ENCODE peak calls at places on chromosomes 6 and 20, in seven cellular contexts. One of them, this sample, is unnamed.
A peak's percentile ranks its signal among the peaks of the same experiment; 100 is the strongest.

GRCh38 chr20:51447097-51447764 is 95.3 kb downstream of the NFATC2 start:
- DNase-seq in fibroblast of lung: peak; percentile 94
- DNase-seq in GM23248: peak; percentile 100
- DNase-seq in hepatocyte: peak; percentile 79
- DNase-seq in HCT116: peak; percentile 86
- DNase-seq in mammary epithelial cell: peak; percentile 88
- DNase-seq in MM.1S: no peak
- DNase-seq in this sample: peak; percentile 36

GRCh38 chr20:40979247-40979646 is 49.4 kb upstream of the TOP1 start:
- DNase-seq in hepatocyte: no peak
- DNase-seq in MM.1S: no peak
- DNase-seq in mammary epithelial cell: no peak
- DNase-seq in fibroblast of lung: no peak
- DNase-seq in GM23248: no peak
- DNase-seq in HCT116: no peak
- DNase-seq in this sample: no peak

GRCh38 chr6:44006123-44006871 is 121.0 kb downstream of the MRPL14 start:
- DNase-seq in fibroblast of lung: no peak
- DNase-seq in hepatocyte: no peak
- DNase-seq in HCT116: no peak
- DNase-seq in MM.1S: no peak
- DNase-seq in GM23248: peak; percentile 42
- DNase-seq in mammary epithelial cell: no peak
- DNase-seq in this sample: no peak

GRCh38 chr6:138957903-138958302 is 30.1 kb downstream of the REPS1 start:
- DNase-seq in fibroblast of lung: no peak
- DNase-seq in GM23248: no peak
- DNase-seq in HCT116: no peak
- DNase-seq in hepatocyte: no peak
- DNase-seq in mammary epithelial cell: no peak
- DNase-seq in MM.1S: no peak
- DNase-seq in this sample: no peak

GRCh38 chr6:134523903-134524302 is 206.0 kb upstream of the SGK1 start:
- DNase-seq in mammary epithelial cell: peak; percentile 90
- DNase-seq in hepatocyte: no peak
- DNase-seq in HCT116: no peak
- DNase-seq in GM23248: no peak
- DNase-seq in fibroblast of lung: no peak
- DNase-seq in MM.1S: no peak
- DNase-seq in this sample: no peak

GRCh38 chr6:112468359-112468758 is 121.2 kb downstream of the RFPL4B start:
- DNase-seq in HCT116: no peak
- DNase-seq in fibroblast of lung: no peak
- DNase-seq in GM23248: peak; percentile 51
- DNase-seq in hepatocyte: peak; percentile 22
- DNase-seq in mammary epithelial cell: peak; percentile 70
- DNase-seq in MM.1S: no peak
- DNase-seq in this sample: no peak

GRCh38 chr20:57449398-57450354 is 58.5 kb downstream of the RBM38 start:
- DNase-seq in fibroblast of lung: no peak
- DNase-seq in mammary epithelial cell: no peak
- DNase-seq in MM.1S: no peak
- DNase-seq in GM23248: no peak
- DNase-seq in HCT116: no peak
- DNase-seq in hepatocyte: no peak
- DNase-seq in this sample: no peak

GRCh38 chr6:22250486-22250885 is 46.4 kb downstream of the PRL start:
- DNase-seq in HCT116: no peak
- DNase-seq in fibroblast of lung: no peak
- DNase-seq in GM23248: no peak
- DNase-seq in MM.1S: no peak
- DNase-seq in hepatocyte: peak; percentile 18
- DNase-seq in mammary epithelial cell: no peak
- DNase-seq in this sample: peak; percentile 89

GRCh38 chr6:158560787-158561246 is 926 bp downstream of the TMEM181 start:
- DNase-seq in mammary epithelial cell: no peak
- DNase-seq in GM23248: peak; percentile 76
- DNase-seq in HCT116: no peak
- DNase-seq in fibroblast of lung: peak; percentile 19
- DNase-seq in hepatocyte: peak; percentile 56
- DNase-seq in MM.1S: no peak
- DNase-seq in this sample: peak; percentile 42

GRCh38 chr20:39605908-39606307 is 643.8 kb downstream of the DHX35 start:
- DNase-seq in HCT116: no peak
- DNase-seq in fibroblast of lung: no peak
- DNase-seq in mammary epithelial cell: peak; percentile 85
- DNase-seq in MM.1S: no peak
- DNase-seq in GM23248: peak; percentile 2
- DNase-seq in hepatocyte: no peak
- DNase-seq in this sample: no peak

GRCh38 chr20:59122377-59122932 is 41.2 kb upstream of the ZNF831 start:
- DNase-seq in HCT116: no peak
- DNase-seq in fibroblast of lung: no peak
- DNase-seq in hepatocyte: no peak
- DNase-seq in MM.1S: no peak
- DNase-seq in mammary epithelial cell: no peak
- DNase-seq in GM23248: no peak
- DNase-seq in this sample: peak; percentile 10

GRCh38 chr6:157097255-157097936 is 225.9 kb downstream of the TMEM242 start:
- DNase-seq in MM.1S: no peak
- DNase-seq in HCT116: no peak
- DNase-seq in mammary epithelial cell: no peak
- DNase-seq in fibroblast of lung: no peak
- DNase-seq in GM23248: no peak
- DNase-seq in hepatocyte: no peak
- DNase-seq in this sample: peak; percentile 68
- H3K27ac ChIP-seq in MM.1S: no peak overlapping the region
- H3K27ac ChIP-seq in HCT116: no peak overlapping the region
- H3K27ac ChIP-seq in mammary epithelial cell: no peak overlapping the region
- H3K27ac ChIP-seq in fibroblast of lung: no peak overlapping the region
- H3K27ac ChIP-seq in GM23248: no peak overlapping the region
- H3K27ac ChIP-seq in hepatocyte: no peak overlapping the region
- H3K27ac ChIP-seq in this sample: peak overlapping the region; percentile 66

DNA sequence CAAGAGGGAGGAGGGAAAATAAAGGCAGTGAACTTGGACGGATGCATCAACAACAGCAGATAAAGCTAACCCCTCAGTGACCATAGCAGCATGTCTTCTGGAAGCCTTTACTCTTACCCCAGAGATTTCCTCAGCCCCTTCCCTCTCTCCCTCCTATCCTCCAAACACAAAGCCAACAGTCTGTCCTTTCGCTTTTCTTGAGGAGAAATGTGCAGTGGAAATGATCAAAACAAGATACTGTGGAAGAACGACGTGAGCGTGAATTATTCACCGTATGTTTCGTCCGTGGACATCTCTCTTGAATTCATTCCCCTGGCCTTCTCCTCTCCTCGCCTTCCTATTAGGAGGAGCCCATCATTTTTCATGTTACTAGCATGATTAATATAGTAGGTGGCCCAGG is 8.5 kb downstream of the NRN1 start:
- DNase-seq in MM.1S: no peak
- DNase-seq in hepatocyte: no peak
- DNase-seq in mammary epithelial cell: no peak
- DNase-seq in GM23248: peak; percentile 58
- DNase-seq in HCT116: no peak
- DNase-seq in fibroblast of lung: no peak
- DNase-seq in this sample: peak; percentile 12
- TF ChIP-seq EZH2 in MM.1S: no peak
- TF ChIP-seq EZH2 in hepatocyte: no peak
- TF ChIP-seq EZH2 in mammary epithelial cell: peak; percentile 44
- TF ChIP-seq EZH2 in GM23248: no peak
- TF ChIP-seq EZH2 in HCT116: no peak
- TF ChIP-seq EZH2 in fibroblast of lung: no peak
- TF ChIP-seq EZH2 in this sample: no peak

GRCh38 chr6:137862419-137863125 is 4.5 kb upstream of the TNFAIP3 start:
- DNase-seq in mammary epithelial cell: no peak
- DNase-seq in GM23248: no peak
- DNase-seq in hepatocyte: no peak
- DNase-seq in fibroblast of lung: no peak
- DNase-seq in HCT116: no peak
- DNase-seq in MM.1S: no peak
- DNase-seq in this sample: no peak

GRCh38 chr6:137864812-137865508 is 2.1 kb upstream of the TNFAIP3 start:
- DNase-seq in hepatocyte: no peak
- DNase-seq in MM.1S: no peak
- DNase-seq in fibroblast of lung: no peak
- DNase-seq in mammary epithelial cell: no peak
- DNase-seq in GM23248: no peak
- DNase-seq in HCT116: no peak
- DNase-seq in this sample: peak; percentile 42

GRCh38 chr6:137861550-137862337 is 5.3 kb upstream of the TNFAIP3 start:
- DNase-seq in mammary epithelial cell: peak; percentile 49
- DNase-seq in HCT116: no peak
- DNase-seq in hepatocyte: no peak
- DNase-seq in MM.1S: no peak
- DNase-seq in GM23248: peak; percentile 35
- DNase-seq in fibroblast of lung: no peak
- DNase-seq in this sample: no peak

GRCh38 chr6:137860394-137861005 is 6.6 kb upstream of the TNFAIP3 start:
- DNase-seq in mammary epithelial cell: no peak
- DNase-seq in fibroblast of lung: no peak
- DNase-seq in GM23248: no peak
- DNase-seq in HCT116: no peak
- DNase-seq in MM.1S: no peak
- DNase-seq in hepatocyte: no peak
- DNase-seq in this sample: no peak

DNA sequence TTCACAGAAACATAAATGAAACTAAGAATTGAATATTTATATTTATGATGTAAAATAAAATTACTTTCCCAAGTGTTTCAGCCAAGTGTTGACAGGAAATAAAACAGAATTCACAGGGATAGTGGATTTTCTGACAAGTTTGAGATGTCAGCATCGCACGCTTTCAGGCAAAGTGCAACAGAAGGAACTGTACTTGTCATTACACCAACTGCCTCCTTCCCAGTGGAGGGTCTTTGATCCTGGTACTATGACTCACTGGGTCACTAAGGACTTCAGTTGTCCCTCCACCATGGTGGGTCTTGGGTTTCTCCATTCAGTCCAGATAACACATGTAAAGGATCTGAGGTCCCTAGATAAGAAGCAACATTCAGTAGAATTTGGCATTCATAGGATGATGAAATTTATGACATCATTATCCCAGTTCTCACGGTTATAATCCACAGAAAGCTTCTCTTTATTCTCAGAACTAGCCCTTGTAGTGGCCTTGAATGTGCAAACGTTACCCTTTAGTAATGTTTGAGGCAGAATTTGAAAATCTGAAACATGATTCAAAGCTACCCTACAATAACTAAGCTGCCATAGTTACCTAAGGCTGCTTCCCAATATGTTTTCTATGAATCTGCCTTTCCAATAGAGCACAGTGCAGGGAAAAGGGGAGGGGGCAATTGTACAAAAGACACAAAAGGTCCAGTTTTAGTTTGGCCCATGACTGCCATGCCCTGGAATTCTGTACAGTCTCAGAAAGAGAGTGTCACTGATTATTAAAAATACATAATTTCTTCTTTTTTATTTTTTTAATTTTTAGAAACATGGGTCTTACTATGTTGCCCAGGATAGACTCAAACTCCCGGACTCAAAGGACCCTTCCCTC is 3.7 kb upstream of the TNFAIP3 start:
- DNase-seq in MM.1S: no peak
- DNase-seq in HCT116: no peak
- DNase-seq in hepatocyte: no peak
- DNase-seq in fibroblast of lung: peak; percentile 31
- DNase-seq in GM23248: peak; percentile 37
- DNase-seq in mammary epithelial cell: no peak
- DNase-seq in this sample: no peak
- H3K4me1 ChIP-seq in MM.1S: peaks cover 11% of the 10 kb centered on the region
- H3K4me1 ChIP-seq in HCT116: peaks cover 26% of the 10 kb centered on the region
- H3K4me1 ChIP-seq in hepatocyte: peaks cover 30% of the 10 kb centered on the region
- H3K4me1 ChIP-seq in fibroblast of lung: peaks cover 4% of the 10 kb centered on the region
- H3K4me1 ChIP-seq in GM23248: peaks cover 4% of the 10 kb centered on the region
- H3K4me1 ChIP-seq in mammary epithelial cell: peaks cover 13% of the 10 kb centered on the region
- H3K4me1 ChIP-seq in this sample: peaks cover 24% of the 10 kb centered on the region

GRCh38 chr6:45703041-45703739 is 312.5 kb downstream of the CLIC5 start:
- DNase-seq in MM.1S: no peak
- DNase-seq in HCT116: no peak
- DNase-seq in GM23248: peak; percentile 80
- DNase-seq in hepatocyte: no peak
- DNase-seq in mammary epithelial cell: peak; percentile 62
- DNase-seq in fibroblast of lung: peak; percentile 42
- DNase-seq in this sample: no peak
- H3K27ac ChIP-seq in MM.1S: no peak overlapping the region
- H3K27ac ChIP-seq in HCT116: no peak overlapping the region
- H3K27ac ChIP-seq in GM23248: peak overlapping the region; percentile 60
- H3K27ac ChIP-seq in hepatocyte: no peak overlapping the region
- H3K27ac ChIP-seq in mammary epithelial cell: peak overlapping the region; percentile 41
- H3K27ac ChIP-seq in fibroblast of lung: no peak overlapping the region
- H3K27ac ChIP-seq in this sample: no peak overlapping the region

GRCh38 chr6:122394016-122394415 is 5.4 kb upstream of the HSF2 start:
- DNase-seq in fibroblast of lung: no peak
- DNase-seq in hepatocyte: no peak
- DNase-seq in GM23248: no peak
- DNase-seq in MM.1S: no peak
- DNase-seq in mammary epithelial cell: no peak
- DNase-seq in HCT116: no peak
- DNase-seq in this sample: no peak
- TF ChIP-seq EZH2 in fibroblast of lung: no peak
- TF ChIP-seq EZH2 in hepatocyte: no peak
- TF ChIP-seq EZH2 in GM23248: no peak
- TF ChIP-seq EZH2 in MM.1S: no peak
- TF ChIP-seq EZH2 in mammary epithelial cell: no peak
- TF ChIP-seq EZH2 in HCT116: no peak
- TF ChIP-seq EZH2 in this sample: no peak

DNA sequence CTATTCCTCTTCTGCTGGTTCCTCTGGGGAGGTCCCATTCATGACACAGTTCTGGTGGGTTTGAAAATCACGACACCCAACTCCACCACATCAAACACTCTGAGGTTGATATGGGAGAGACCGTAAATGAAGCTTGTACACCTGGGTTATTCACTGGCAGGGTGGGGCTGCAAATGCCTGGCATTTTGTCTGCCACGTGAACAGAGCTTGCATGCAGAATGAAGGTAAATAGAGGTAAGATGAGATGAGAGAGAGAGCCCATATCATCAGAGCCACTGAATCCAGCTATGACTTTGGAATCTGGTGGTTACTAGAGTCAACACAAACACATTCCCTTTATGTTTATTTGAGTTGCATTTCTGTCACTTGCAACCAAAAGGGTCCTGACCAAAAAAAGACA is 97.4 kb downstream of the BANF2 start:
- DNase-seq in GM23248: no peak
- DNase-seq in MM.1S: no peak
- DNase-seq in fibroblast of lung: no peak
- DNase-seq in mammary epithelial cell: no peak
- DNase-seq in hepatocyte: no peak
- DNase-seq in HCT116: no peak
- DNase-seq in this sample: no peak
- H3K4me1 ChIP-seq in GM23248: peaks cover 14% of the 10 kb centered on the region
- H3K4me1 ChIP-seq in MM.1S: peaks cover 14% of the 10 kb centered on the region
- H3K4me1 ChIP-seq in fibroblast of lung: peaks cover 6% of the 10 kb centered on the region
- H3K4me1 ChIP-seq in mammary epithelial cell: peaks cover 13% of the 10 kb centered on the region
- H3K4me1 ChIP-seq in hepatocyte: no peaks in the 10 kb centered on the region
- H3K4me1 ChIP-seq in HCT116: no peaks in the 10 kb centered on the region
- H3K4me1 ChIP-seq in this sample: no peaks in the 10 kb centered on the region

DNA sequence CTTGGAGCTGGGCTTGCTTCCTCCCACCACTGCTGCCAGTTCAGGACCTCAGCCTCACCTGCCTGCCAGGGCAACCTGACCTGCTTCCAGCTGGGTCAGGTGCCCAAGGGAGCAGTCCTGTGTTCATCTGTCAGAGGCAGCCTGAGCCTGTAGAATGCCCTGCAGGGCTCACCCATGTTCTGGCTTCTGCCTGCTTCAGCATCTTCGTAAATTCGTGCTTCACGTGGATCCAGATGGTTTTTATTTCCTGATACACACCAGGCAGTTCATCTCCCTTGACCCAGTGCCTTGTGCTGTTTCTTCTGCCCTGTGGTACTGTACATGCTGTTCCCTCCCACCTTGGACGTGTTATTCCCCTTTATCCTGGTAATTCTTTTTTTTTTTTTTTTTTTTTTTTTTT is 50.2 kb downstream of the ARID1B start:
- DNase-seq in hepatocyte: no peak
- DNase-seq in mammary epithelial cell: no peak
- DNase-seq in MM.1S: no peak
- DNase-seq in HCT116: no peak
- DNase-seq in GM23248: peak; percentile 51
- DNase-seq in fibroblast of lung: peak; percentile 44
- DNase-seq in this sample: no peak
- H3K27ac ChIP-seq in hepatocyte: no peak overlapping the region
- H3K27ac ChIP-seq in mammary epithelial cell: no peak overlapping the region
- H3K27ac ChIP-seq in MM.1S: no peak overlapping the region
- H3K27ac ChIP-seq in HCT116: no peak overlapping the region
- H3K27ac ChIP-seq in GM23248: peak overlapping the region; percentile 96
- H3K27ac ChIP-seq in fibroblast of lung: peak overlapping the region; percentile 45
- H3K27ac ChIP-seq in this sample: no peak overlapping the region